ENCODE peak calls at places on chromosomes 7 and 10, in six cellular contexts. Y is GM12878; G is HCT116; V is CD8-positive, alpha-beta T cell; I is hepatocyte; F is Panc1. D is an unnamed sample.

GRCh38 chr10:18713077-18713476 is 53.8 kb downstream of the ARL5B start:
- DNase-seq in V (no peak), Y (no peak), G (no peak), I (peak; percentile 70), F (no peak), D (peak; percentile 78)

GRCh38 chr7:57179776-57180415 is 47.7 kb upstream of the ZNF479 start:
- DNase-seq in G (no peak), V (no peak), Y (no peak), I (no peak), F (no peak), D (no peak)

GRCh38 chr7:94303736-94304135 is 91.0 kb upstream of the COL1A2 start:
- DNase-seq in I (peak; percentile 79), Y (no peak), G (no peak), F (no peak), V (no peak), D (no peak)

GRCh38 chr7:142636751-142637150 is 112.5 kb upstream of the PRSS1 start:
- DNase-seq in Y (no peak), V (no peak), G (no peak), I (no peak), F (no peak), D (no peak)

GRCh38 chr10:132977076-132977475 is 34.7 kb upstream of the CFAP46 start:
- DNase-seq in I (no peak), G (no peak), V (no peak), Y (no peak), F (no peak), D (no peak)

GRCh38 chr10:79072994-79073654 is 4.4 kb downstream of the ZMIZ1 start:
- DNase-seq in G (no peak), I (no peak), V (no peak), F (no peak), Y (no peak), D (no peak)

GRCh38 chr7:4227105-4228010 is 454.7 kb upstream of the FOXK1 start:
- DNase-seq in I (peak; percentile 26), F (no peak), Y (no peak), V (no peak), G (no peak), D (no peak)

GRCh38 chr10:74381291-74381885 is 230.4 kb downstream of the ADK start:
- DNase-seq in G (no peak), F (no peak), Y (no peak), V (no peak), I (no peak), D (no peak)

GRCh38 chr10:36676321-36677169 is 448.9 kb upstream of the ANKRD30A start:
- DNase-seq in V (no peak), G (no peak), Y (no peak), F (no peak), I (no peak), D (no peak)

GRCh38 chr10:6148251-6148691 is 54.5 kb upstream of the PFKFB3 start:
- DNase-seq in Y (no peak), I (no peak), G (no peak), F (no peak), V (no peak), D (no peak)

GRCh38 chr7:77979219-77979618 is 180.6 kb downstream of the PHTF2 start:
- DNase-seq in V (no peak), F (no peak), I (no peak), Y (no peak), G (no peak), D (peak; percentile 9)

GRCh38 chr10:131653140-131653539 is 247.7 kb upstream of the PPP2R2D start:
- DNase-seq in V (no peak), G (no peak), I (no peak), F (no peak), Y (no peak), D (no peak)

GRCh38 chr10:125149278-125150047 is 10.9 kb downstream of the CTBP2 start:
- DNase-seq in V (no peak), G (peak; percentile 52), F (peak; percentile 62), Y (no peak), I (peak; percentile 79), D (peak; percentile 72)

GRCh38 chr10:97243836-97244235 is 48.6 kb downstream of the ARHGAP19 start:
- DNase-seq in G (no peak), F (no peak), Y (no peak), V (no peak), I (no peak), D (peak; percentile 55)
- TF ChIP-seq CTCF in G (no peak), F (no peak), Y (no peak), V (no peak), I (no peak), D (peak; percentile 20)

GRCh38 chr7:984361-985126 is 1.6 kb downstream of the CYP2W1 start:
- DNase-seq in V (no peak), I (no peak), Y (no peak), G (no peak), F (no peak), D (no peak)
- H3K27me3 ChIP-seq in V (no peaks in the 10 kb centered on the region), I (no peaks in the 10 kb centered on the region), Y (no peaks in the 10 kb centered on the region), G (no peaks in the 10 kb centered on the region), F (no peaks in the 10 kb centered on the region), D (peaks cover 62% of the 10 kb centered on the region)

GRCh38 chr7:7569615-7570014 is 2.9 kb downstream of the MIOS start:
- DNase-seq in V (no peak), I (no peak), Y (no peak), F (no peak), G (no peak), D (peak; percentile 52)

GRCh38 chr7:7567898-7568531 is 1.3 kb downstream of the MIOS start:
- DNase-seq in G (no peak), I (no peak), F (no peak), Y (no peak), V (no peak), D (no peak)

GRCh38 chr7:7566651-7567611 is at the start of gene MIOS:
- DNase-seq in F (peak; percentile 2), I (peak; percentile 93), Y (no peak), V (peak; percentile 88), G (peak; percentile 67), D (peak; percentile 65)

GRCh38 chr7:7569113-7569527 is 2.4 kb downstream of the MIOS start:
- DNase-seq in G (no peak), V (no peak), F (no peak), I (no peak), Y (peak; percentile 53), D (no peak)

DNA sequence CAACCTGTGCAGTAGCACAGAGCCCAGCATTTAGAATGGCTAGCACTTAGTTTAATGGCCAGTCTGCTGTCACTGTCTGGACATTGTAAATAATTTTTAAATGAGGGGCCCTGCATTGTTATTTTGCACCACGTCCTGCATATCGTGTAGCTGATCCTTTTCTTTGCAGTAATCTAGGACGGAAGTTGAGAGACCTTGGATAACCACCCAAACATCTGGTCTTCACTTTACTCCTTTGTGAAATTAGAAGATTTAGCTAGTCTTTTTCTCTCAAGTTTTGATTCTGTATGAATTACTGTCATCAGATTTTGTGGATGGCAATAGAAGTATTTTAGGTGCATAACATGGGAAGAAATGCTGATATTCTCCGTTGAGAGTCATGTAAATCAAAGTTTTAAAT is 1.9 kb downstream of the MIOS start:
- DNase-seq in Y (no peak), I (no peak), G (no peak), V (no peak), F (no peak), D (no peak)
- H3K27ac ChIP-seq in Y (peak overlapping the region; percentile 99), I (no peak overlapping the region), G (no peak overlapping the region), V (peak overlapping the region; percentile 30), F (peak overlapping the region; percentile 93), D (no peak overlapping the region)

DNA sequence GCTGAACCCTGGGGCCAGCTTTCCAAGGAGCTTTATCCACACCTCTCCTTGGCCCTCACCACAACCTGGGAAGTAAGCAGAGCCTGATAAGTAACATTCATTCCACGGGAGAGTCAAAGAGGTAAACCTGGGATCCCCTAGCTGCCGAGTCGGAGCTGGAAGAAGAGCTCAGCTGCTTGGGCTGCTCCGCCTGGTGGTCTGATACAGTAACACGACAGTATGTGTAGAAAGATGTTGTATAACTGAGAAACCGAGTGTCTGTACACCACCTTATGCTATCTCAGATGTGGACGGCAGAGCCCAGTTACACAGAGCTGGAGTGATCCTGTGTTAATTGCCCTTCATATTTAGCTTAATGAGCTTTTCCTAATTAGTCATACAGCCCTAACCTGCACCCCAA is 151.3 kb upstream of the KMT2E start:
- DNase-seq in Y (no peak), G (peak; percentile 38), I (peak; percentile 34), V (no peak), F (no peak), D (no peak)
- TF ChIP-seq CTCF in Y (no peak), G (peak; percentile 76), I (peak; percentile 29), V (no peak), F (peak; percentile 57), D (peak; percentile 28)

GRCh38 chr10:84214612-84215235 is 10.6 kb downstream of the LRIT2 start:
- DNase-seq in I (no peak), G (peak; percentile 10), Y (no peak), F (no peak), V (no peak), D (peak; percentile 20)

GRCh38 chr10:84214046-84214572 is 11.2 kb downstream of the LRIT2 start:
- DNase-seq in Y (no peak), F (no peak), V (no peak), I (no peak), G (no peak), D (no peak)

GRCh38 chr10:84217746-84218145 is 7.6 kb downstream of the LRIT2 start:
- DNase-seq in V (no peak), I (no peak), F (no peak), G (no peak), Y (no peak), D (no peak)

GRCh38 chr10:84213076-84213475 is 12.3 kb downstream of the LRIT2 start:
- DNase-seq in V (no peak), Y (no peak), I (no peak), F (no peak), G (no peak), D (no peak)

DNA sequence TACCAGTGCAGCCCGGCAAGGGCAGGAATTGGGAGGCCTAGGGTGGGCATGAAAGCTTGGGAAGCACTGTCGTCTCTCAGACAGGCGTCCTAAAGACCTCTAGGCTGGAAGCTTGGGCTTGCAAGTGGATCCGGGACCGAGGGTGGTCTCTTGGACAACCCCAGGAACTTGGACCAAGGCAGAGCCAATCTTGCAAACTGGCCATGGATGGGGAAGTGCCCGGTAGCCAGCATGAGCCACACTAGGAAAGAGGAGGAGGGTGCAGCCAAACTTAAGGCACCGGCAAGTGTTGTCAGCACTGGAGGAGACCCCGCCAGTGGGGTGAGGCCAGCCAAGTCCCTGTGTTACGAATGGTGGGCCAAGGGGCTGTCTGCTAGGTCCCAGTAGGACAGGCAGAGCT is 8.5 kb downstream of the LRIT2 start:
- DNase-seq in I (no peak), F (no peak), G (no peak), Y (no peak), V (no peak), D (no peak)
- H3K27me3 ChIP-seq in I (peaks cover 9% of the 10 kb centered on the region), F (peaks cover 16% of the 10 kb centered on the region), G (peaks cover 5% of the 10 kb centered on the region), Y (no peaks in the 10 kb centered on the region), V (no peaks in the 10 kb centered on the region), D (no peaks in the 10 kb centered on the region)

DNA sequence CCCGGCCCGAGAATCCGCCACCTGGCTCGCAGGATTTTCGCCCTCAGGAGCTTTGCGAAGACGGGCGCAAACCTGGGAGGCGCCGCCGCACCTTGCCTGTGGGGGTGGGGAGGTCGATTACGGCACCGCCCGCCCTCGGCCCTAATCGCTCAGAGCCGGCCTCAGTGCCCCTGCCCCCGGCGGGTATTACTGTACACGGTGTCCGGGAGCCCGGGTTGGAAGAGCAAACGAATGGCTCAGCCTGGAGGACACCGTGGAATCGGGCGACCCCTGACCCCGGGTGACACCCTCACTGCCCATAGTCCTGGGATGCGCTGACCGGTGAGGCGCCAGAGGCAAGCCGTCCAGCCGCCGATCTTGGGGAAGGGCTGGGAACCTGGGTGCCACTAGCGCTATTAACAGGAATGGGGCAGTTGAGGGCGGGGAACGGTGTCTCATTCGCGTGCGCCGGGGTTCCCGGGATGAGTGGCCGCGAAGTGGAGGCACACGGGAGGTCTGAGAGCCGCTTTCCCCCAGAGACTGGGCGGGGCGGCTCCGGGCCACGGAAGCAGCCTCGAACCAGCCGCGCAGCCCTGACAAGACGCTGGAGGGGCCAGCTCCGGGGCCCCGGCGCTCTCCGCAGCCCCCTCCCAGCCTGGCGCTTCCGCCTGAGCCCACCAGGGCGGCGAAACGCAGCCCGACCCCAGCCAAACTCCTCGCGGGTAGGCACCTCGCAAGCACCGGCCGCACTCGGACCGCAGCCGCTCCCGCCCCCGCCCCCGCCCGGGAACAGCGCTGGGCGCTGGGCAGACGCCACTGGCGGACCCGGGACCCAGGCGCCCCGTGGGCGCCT is 167.5 kb downstream of the NRF1 start:
- DNase-seq in Y (no peak), G (no peak), V (no peak), I (peak; percentile 50), F (no peak), D (no peak)
- H3K27ac ChIP-seq in Y (no peak overlapping the region), G (peak overlapping the region; percentile 94), V (no peak overlapping the region), I (peak overlapping the region; percentile 89), F (no peak overlapping the region), D (peak overlapping the region; percentile 5)